ENCODE peak calls at places on chromosomes 4 and X, in ten cellular contexts. C is right cardiac atrium, L is EL, B is NCI-H1092 treated with DMSO at 0.1 percent for 48 hours, P is ACHN, T is AG08396, W is A549, A is SK-N-SH, D is tibial artery, F is NCI-H524. N is an unnamed sample.

GRCh38 chr4:172979332-172979731 is 189.3 kb upstream of the GALNT7 start:
- DNase-seq in C (no peak), L (no peak), B (no peak), P (no peak), T (no peak), W (no peak), A (no peak), D (no peak), F (no peak), N (no peak)

GRCh38 chr4:81965454-81965853 is 408.3 kb downstream of the HNRNPD start:
- DNase-seq in C (no peak), L (no peak), B (no peak), P (no peak), T (no peak), W (no peak), A (no peak), D (no peak), F (no peak), N (no peak)

GRCh38 chr4:82611982-82612381 is 50.2 kb upstream of the TMEM150C start:
- DNase-seq in C (no peak), L (no peak), B (peak; percentile 38), P (no peak), T (no peak), W (no peak), A (no peak), D (no peak), F (no peak), N (no peak)

GRCh38 chrX:66163849-66164401 is at the start of gene HEPH:
- DNase-seq in C (peak; percentile 19), L (no peak), B (no peak), P (no peak), T (peak; percentile 4), W (no peak), A (no peak), D (no peak), F (no peak), N (peak; percentile 49)

GRCh38 chr4:17232575-17233253 is 279.2 kb downstream of the QDPR start:
- DNase-seq in C (peak; percentile 42), L (peak; percentile 60), B (no peak), P (no peak), T (peak; percentile 73), W (no peak), A (peak; percentile 61), D (peak; percentile 64), F (no peak), N (peak; percentile 70)

GRCh38 chr4:58776627-58777026 is 1666.4 kb upstream of the IGFBP7 start:
- DNase-seq in C (no peak), L (no peak), B (no peak), P (peak; percentile 12), T (no peak), W (peak; percentile 12), A (no peak), D (no peak), F (no peak), N (no peak)

GRCh38 chrX:145464650-145465049 is 217.3 kb downstream of the SPANXN1 start:
- DNase-seq in C (no peak), L (no peak), B (no peak), P (no peak), T (no peak), W (no peak), A (no peak), D (no peak), F (no peak), N (no peak)

GRCh38 chr4:54173281-54173912 is 55.7 kb upstream of the PDGFRA start:
- DNase-seq in C (no peak), L (peak; percentile 10), B (no peak), P (no peak), T (no peak), W (no peak), A (no peak), D (no peak), F (no peak), N (no peak)

GRCh38 chr4:41358626-41359025 is 101.9 kb downstream of the UCHL1 start:
- DNase-seq in C (peak; percentile 44), L (peak; percentile 30), B (peak; percentile 94), P (no peak), T (peak; percentile 14), W (no peak), A (peak; percentile 68), D (no peak), F (no peak), N (no peak)

GRCh38 chr4:40325406-40326019 is 9.6 kb upstream of the CHRNA9 start:
- DNase-seq in C (no peak), L (peak; percentile 67), B (peak; percentile 77), P (peak; percentile 61), T (peak; percentile 67), W (peak; percentile 59), A (peak; percentile 67), D (no peak), F (no peak), N (peak; percentile 75)

GRCh38 chrX:153845842-153846241 is 15.5 kb upstream of the PDZD4 start:
- DNase-seq in C (no peak), L (no peak), B (no peak), P (no peak), T (no peak), W (no peak), A (no peak), D (no peak), F (no peak), N (no peak)

GRCh38 chrX:20029728-20030127 is 38.9 kb upstream of the BCLAF3 start:
- DNase-seq in C (no peak), L (no peak), B (no peak), P (peak; percentile 7), T (no peak), W (no peak), A (no peak), D (no peak), F (no peak), N (no peak)

N was measured in GM03348.